ENCODE peak calls at places on chromosomes 3 and 15, in nine cellular contexts. V, F, U, Y, K, L, N, G and O are unnamed samples.

GRCh38 chr3:146218880-146219866 is 31.7 kb downstream of the PLSCR4 start:
- DNase-seq in U (no peak), Y (peak), F (peak), G (no peak), V (peak), K (no peak), L (no peak), N (no peak), O (no peak)

GRCh38 chr3:157104521-157104920 is 55.4 kb downstream of the CCNL1 start:
- DNase-seq in L (no peak), G (no peak), K (no peak), U (no peak), Y (no peak), F (no peak), V (no peak), N (no peak), O (no peak)

GRCh38 chr15:30865257-30865656 is 38.5 kb upstream of the FAN1 start:
- DNase-seq in U (no peak), F (no peak), V (no peak), L (no peak), G (no peak), Y (no peak), K (no peak), N (no peak), O (no peak)

GRCh38 chr3:152964901-152965609 is 130.1 kb downstream of the P2RY1 start:
- DNase-seq in U (no peak), L (no peak), G (no peak), V (no peak), N (no peak), F (no peak), K (no peak), Y (no peak), O (no peak)

GRCh38 chr3:186411994-186412393 is 50.0 kb upstream of the DGKG start:
- DNase-seq in F (no peak), V (no peak), Y (no peak), G (no peak), U (no peak), L (no peak), K (no peak), N (no peak), O (no peak)

GRCh38 chr15:50665938-50666337 is 20.7 kb downstream of the TRPM7 start:
- DNase-seq in V (no peak), U (no peak), Y (no peak), F (no peak), G (no peak), L (no peak), K (no peak), N (no peak), O (no peak)

GRCh38 chr3:56810912-56811544 is 9.3 kb upstream of the ARHGEF3 start:
- DNase-seq in N (no peak), K (no peak), F (no peak), G (no peak), Y (no peak), V (no peak), L (peak), U (no peak), O (no peak)

GRCh38 chr15:25848769-25849430 is 14.2 kb downstream of the ATP10A start:
- DNase-seq in N (no peak), F (no peak), K (no peak), Y (no peak), V (no peak), U (no peak), L (no peak), G (no peak), O (no peak)

GRCh38 chr15:78056714-78057269 is 20.7 kb downstream of the TBC1D2B start:
- DNase-seq in Y (peak), F (no peak), N (no peak), L (no peak), V (no peak), G (no peak), U (no peak), K (no peak), O (no peak)

GRCh38 chr15:80207887-80208286 is 44.1 kb downstream of the CTXND1 start:
- DNase-seq in K (no peak), F (no peak), V (no peak), Y (no peak), L (no peak), N (no peak), G (no peak), U (no peak), O (no peak)

GRCh38 chr3:112405845-112406244 is 72.9 kb downstream of the CD200 start:
- DNase-seq in V (no peak), F (no peak), L (no peak), N (no peak), Y (no peak), G (no peak), K (no peak), U (no peak), O (no peak)

GRCh38 chr15:39598186-39598850 is 17.4 kb downstream of the THBS1 start:
- DNase-seq in L (no peak), U (no peak), Y (no peak), V (no peak), N (no peak), K (no peak), F (no peak), G (no peak), O (no peak)

GRCh38 chr3:38996193-38996592 is 55.6 kb downstream of the SCN11A start:
- DNase-seq in V (no peak), G (no peak), N (no peak), F (no peak), U (no peak), Y (no peak), K (no peak), L (no peak), O (no peak)

GRCh38 chr15:57134877-57135276 is 216.4 kb downstream of the TCF12 start:
- DNase-seq in N (no peak), Y (no peak), L (no peak), G (no peak), F (no peak), V (no peak), K (no peak), U (no peak), O (no peak)

GRCh38 chr3:114380233-114380645 is 86.4 kb downstream of the TIGIT start:
- DNase-seq in K (peak), U (peak), N (no peak), F (peak), L (peak), G (no peak), Y (no peak), V (peak), O (peak)